ENCODE peak calls at places on chromosomes 4 and X, in seven cellular contexts. P is ovary, V is Calu3, C is activated B cell treated with CpG ODN at 0.5 μM for 24 hours, O is left ventricle myocardium inferior, U is WTC11, T is lower lobe of right lung. J is an unnamed sample.
A peak's percentile ranks its signal among the peaks of the same experiment; 100 is the strongest.

GRCh38 chr4:154985673-154986072 is 204.6 kb downstream of the RBM46 start:
- DNase-seq in P (no peak), V (no peak), C (no peak), O (no peak), U (no peak), T (no peak), J (no peak)

GRCh38 chrX:22686138-22686541 is 313.6 kb upstream of the DDX53 start:
- DNase-seq in P (peak; percentile 9), V (no peak), C (no peak), O (peak; percentile 14), U (peak; percentile 9), T (no peak), J (no peak)

GRCh38 chrX:136457303-136457917 is 30.3 kb upstream of the BRS3 start:
- DNase-seq in P (no peak), V (no peak), C (no peak), O (no peak), U (no peak), T (no peak), J (no peak)

GRCh38 chr4:112515278-112516075 is 503 bp downstream of the NEUROG2 start:
- DNase-seq in P (peak; percentile 31), V (peak; percentile 17), C (peak; percentile 49), O (no peak), U (peak; percentile 57), T (no peak), J (peak; percentile 20)

GRCh38 chrX:88202149-88202548 is 544.9 kb upstream of the CPXCR1 start:
- DNase-seq in P (no peak), V (no peak), C (no peak), O (no peak), U (no peak), T (no peak), J (no peak)

GRCh38 chr4:164204434-164204833 is 549.5 kb upstream of the SMIM31 start:
- DNase-seq in P (no peak), V (peak; percentile 10), C (no peak), O (no peak), U (no peak), T (no peak), J (no peak)

GRCh38 chrX:133297284-133297683 is 79.1 kb upstream of the TFDP3 start:
- DNase-seq in P (no peak), V (no peak), C (no peak), O (no peak), U (no peak), T (no peak), J (no peak)

GRCh38 chr4:15605537-15605936 is 49.6 kb downstream of the FBXL5 start:
- DNase-seq in P (no peak), V (no peak), C (no peak), O (no peak), U (no peak), T (no peak), J (no peak)

GRCh38 chrX:72245461-72246089 is 6.7 kb upstream of the ERCC6L start:
- DNase-seq in P (no peak), V (peak; percentile 75), C (no peak), O (peak; percentile 24), U (peak; percentile 73), T (peak; percentile 48), J (peak; percentile 41)

GRCh38 chr4:36392049-36392448 is 110.6 kb downstream of the DTHD1 start:
- DNase-seq in P (no peak), V (no peak), C (no peak), O (no peak), U (no peak), T (no peak), J (no peak)

GRCh38 chr4:40065010-40065409 is 8.4 kb downstream of the N4BP2 start:
- DNase-seq in P (no peak), V (no peak), C (no peak), O (no peak), U (no peak), T (no peak), J (no peak)

GRCh38 chrX:79079477-79079876 is 65.0 kb upstream of the GPR174 start:
- DNase-seq in P (no peak), V (no peak), C (no peak), O (no peak), U (no peak), T (no peak), J (no peak)

GRCh38 chrX:10486373-10486772 is 134.0 kb downstream of the MID1 start:
- DNase-seq in P (no peak), V (no peak), C (no peak), O (no peak), U (no peak), T (no peak), J (no peak)

GRCh38 chr4:27318740-27319139 is 458.1 kb downstream of the STIM2 start:
- DNase-seq in P (no peak), V (peak; percentile 55), C (no peak), O (no peak), U (peak; percentile 79), T (no peak), J (no peak)

GRCh38 chr4:10082459-10083272 is 33.9 kb downstream of the WDR1 start:
- DNase-seq in P (peak; percentile 14), V (no peak), C (peak; percentile 11), O (peak; percentile 9), U (peak; percentile 3), T (no peak), J (no peak)

GRCh38 chr4:145347684-145348083 is 134.0 kb upstream of the SMAD1 start:
- DNase-seq in P (no peak), V (no peak), C (no peak), O (no peak), U (no peak), T (no peak), J (no peak)

GRCh38 chr4:184649971-184650855 is 675 bp downstream of the PRIMPOL start:
- DNase-seq in P (no peak), V (no peak), C (no peak), O (no peak), U (no peak), T (no peak), J (no peak)

GRCh38 chr4:7285244-7286122 is 93.1 kb downstream of the SORCS2 start:
- DNase-seq in P (no peak), V (no peak), C (no peak), O (no peak), U (no peak), T (no peak), J (no peak)

GRCh38 chr4:165931741-165932140 is 58.7 kb downstream of the TLL1 start:
- DNase-seq in P (no peak), V (no peak), C (no peak), O (no peak), U (no peak), T (no peak), J (no peak)

GRCh38 chr4:173535932-173536331 is 5.9 kb upstream of the HAND2 start:
- DNase-seq in P (no peak), V (no peak), C (no peak), O (no peak), U (no peak), T (no peak), J (no peak)

GRCh38 chr4:1045595-1046201 is 34.3 kb downstream of the FGFRL1 start:
- DNase-seq in P (peak; percentile 41), V (no peak), C (peak; percentile 5), O (no peak), U (no peak), T (peak; percentile 18), J (no peak)

GRCh38 chr4:95263960-95264359 is 284.8 kb downstream of the UNC5C start:
- DNase-seq in P (no peak), V (no peak), C (no peak), O (no peak), U (no peak), T (no peak), J (no peak)

DNA sequence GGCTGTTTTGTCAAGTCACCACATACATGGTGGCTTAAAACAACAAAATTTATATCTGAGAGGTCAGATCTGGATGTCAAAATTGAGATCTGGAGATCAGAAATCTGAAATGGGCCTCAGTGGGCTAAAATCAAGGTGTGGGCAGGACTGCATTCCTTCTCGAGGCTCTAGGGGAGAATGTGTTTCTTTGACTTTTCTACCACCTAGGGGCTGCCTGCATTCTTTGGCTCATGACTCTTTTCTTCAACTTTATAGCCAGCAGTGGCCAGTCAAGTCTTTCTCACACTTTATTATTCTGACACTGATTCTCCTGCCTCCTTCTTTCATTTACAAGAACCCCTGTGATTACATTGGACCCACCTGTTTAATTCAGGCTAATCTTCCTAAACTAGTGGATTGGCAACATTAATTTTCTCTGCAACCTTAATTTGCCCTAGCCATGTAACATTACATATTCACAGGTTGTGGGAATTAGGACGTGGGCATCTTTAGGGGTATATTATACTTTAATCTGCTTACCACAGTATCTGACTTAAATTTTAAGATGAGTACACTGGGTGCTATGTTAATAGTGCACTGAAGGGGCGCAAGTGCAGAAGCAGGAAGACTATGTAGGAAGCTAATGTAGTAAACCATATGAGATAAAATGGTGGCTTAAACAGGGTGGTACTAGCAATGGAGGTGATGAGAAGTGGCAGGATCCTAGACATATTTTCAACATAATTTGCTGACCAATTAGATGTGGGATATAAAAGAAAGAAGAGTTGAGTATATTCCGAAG is 188.0 kb downstream of the SLC4A4 start:
- DNase-seq in P (no peak), V (no peak), C (no peak), O (no peak), U (no peak), T (no peak), J (no peak)
- TF ChIP-seq CTCF in P (no peak), V (no peak), C (no peak), O (no peak), U (no peak), T (no peak), J (no peak)

DNA sequence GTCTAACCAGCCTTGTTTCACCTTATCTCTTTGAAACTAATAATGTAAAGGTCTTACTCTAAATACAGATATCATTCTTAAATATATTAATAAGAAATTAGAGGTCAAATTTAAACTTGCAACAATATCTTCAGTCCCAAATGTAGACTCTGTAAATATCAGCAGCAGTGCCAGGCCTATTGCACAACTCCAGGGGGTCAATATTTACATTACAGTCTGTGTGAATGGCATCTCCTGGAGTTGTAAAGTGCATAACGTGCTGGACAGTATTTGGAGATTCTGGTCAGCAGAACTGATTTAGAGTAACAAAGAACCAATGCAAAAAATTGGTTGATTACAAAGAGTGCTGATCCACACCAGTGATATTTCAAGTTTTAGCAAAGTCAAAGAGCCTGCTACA is 1225.9 kb downstream of the PCDH19 start:
- DNase-seq in P (no peak), V (no peak), C (no peak), O (no peak), U (no peak), T (no peak), J (no peak)
- TF ChIP-seq CTCF in P (no peak), V (no peak), C (no peak), O (no peak), U (no peak), T (no peak), J (no peak)

DNA sequence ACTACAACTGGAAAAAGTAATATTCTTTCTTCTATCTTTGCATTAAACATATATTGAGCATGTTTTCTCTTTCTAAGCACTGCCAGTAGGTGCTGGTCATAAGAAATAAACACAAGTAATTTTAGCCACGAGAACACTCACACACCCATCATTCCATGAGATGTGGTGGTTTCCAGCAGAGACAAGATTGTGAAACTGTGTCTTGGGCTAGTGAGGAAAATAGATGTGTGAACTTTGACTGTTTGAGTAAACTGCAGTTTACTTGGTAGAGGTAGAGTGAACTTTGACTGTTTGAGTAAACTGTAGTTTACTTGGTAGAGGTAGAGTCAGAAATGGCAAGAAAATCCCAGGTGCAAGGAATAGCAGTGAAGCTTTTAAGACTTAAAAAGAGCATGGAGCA is 300.9 kb upstream of the HS3ST1 start:
- DNase-seq in P (no peak), V (no peak), C (no peak), O (no peak), U (no peak), T (no peak), J (no peak)
- TF ChIP-seq CTCF in P (no peak), V (no peak), C (no peak), O (no peak), U (no peak), T (no peak), J (no peak)

GRCh38 chrX:144333429-144333828 is 449.6 kb downstream of the UBE2NL start:
- DNase-seq in P (no peak), V (no peak), C (no peak), O (no peak), U (no peak), T (no peak), J (no peak)

GRCh38 chrX:144327515-144327914 is 443.6 kb downstream of the UBE2NL start:
- DNase-seq in P (no peak), V (no peak), C (no peak), O (no peak), U (no peak), T (no peak), J (no peak)
- TF ChIP-seq CTCF in P (no peak), V (no peak), C (no peak), O (no peak), U (no peak), T (no peak), J (no peak)